ENCODE peak calls at places on chromosomes 5 and 9, in seven cellular contexts. V, R, Y, Z, A, B and H are unnamed samples.

GRCh38 chr9:78713746-78714405 is 417.0 kb downstream of the PSAT1 start:
- DNase-seq in V (peak), R (no peak), Y (no peak), Z (no peak), A (no peak), B (no peak), H (no peak)

GRCh38 chr5:180908400-180908799 is 9.4 kb downstream of the BTNL8 start:
- DNase-seq in V (no peak), R (no peak), Y (no peak), Z (no peak), A (no peak), B (no peak), H (no peak)

GRCh38 chr5:142475102-142475501 is 150.3 kb upstream of the SPRY4 start:
- DNase-seq in V (peak), R (peak), Y (no peak), Z (no peak), A (no peak), B (no peak), H (peak)

GRCh38 chr5:15499528-15500325 is at the start of gene FBXL7:
- DNase-seq in V (peak), R (peak), Y (peak), Z (peak), A (peak), B (no peak), H (no peak)

GRCh38 chr5:43514471-43514815 is 505 bp downstream of the C5orf34 start:
- DNase-seq in V (peak), R (peak), Y (no peak), Z (no peak), A (no peak), B (no peak), H (no peak)

GRCh38 chr5:135488727-135489465 is 36.7 kb upstream of the TIFAB start:
- DNase-seq in V (peak), R (peak), Y (no peak), Z (peak), A (no peak), B (no peak), H (no peak)

GRCh38 chr9:83235524-83235923 is 172.6 kb upstream of the RASEF start:
- DNase-seq in V (no peak), R (no peak), Y (no peak), Z (no peak), A (no peak), B (no peak), H (no peak)

GRCh38 chr9:71677209-71677608 is 91.1 kb downstream of the CEMIP2 start:
- DNase-seq in V (no peak), R (no peak), Y (no peak), Z (no peak), A (no peak), B (no peak), H (no peak)

GRCh38 chr5:134714120-134714519 is 24.2 kb upstream of the CAMLG start:
- DNase-seq in V (no peak), R (no peak), Y (no peak), Z (no peak), A (no peak), B (no peak), H (no peak)

GRCh38 chr9:89346703-89347102 is 28.4 kb downstream of the SECISBP2 start:
- DNase-seq in V (no peak), R (no peak), Y (no peak), Z (no peak), A (no peak), B (no peak), H (no peak)

GRCh38 chr5:172266676-172267092 is 16.9 kb downstream of the UBTD2 start:
- DNase-seq in V (no peak), R (no peak), Y (no peak), Z (no peak), A (no peak), B (no peak), H (no peak)

GRCh38 chr5:58188287-58188651 is 271.6 kb downstream of the PLK2 start:
- DNase-seq in V (peak), R (peak), Y (no peak), Z (no peak), A (no peak), B (no peak), H (no peak)

GRCh38 chr5:38291355-38291754 is 33.0 kb downstream of the EGFLAM start:
- DNase-seq in V (no peak), R (peak), Y (no peak), Z (no peak), A (no peak), B (no peak), H (no peak)

GRCh38 chr5:127650649-127651048 is 1.8 kb downstream of the CTXN3 start:
- DNase-seq in V (peak), R (peak), Y (no peak), Z (no peak), A (no peak), B (no peak), H (no peak)

GRCh38 chr9:68822596-68823165 is 117.6 kb downstream of the PIP5K1B start:
- DNase-seq in V (no peak), R (no peak), Y (peak), Z (no peak), A (no peak), B (peak), H (no peak)

GRCh38 chr5:67287795-67288194 is 91.2 kb upstream of the CD180 start:
- DNase-seq in V (peak), R (no peak), Y (no peak), Z (no peak), A (no peak), B (no peak), H (no peak)

GRCh38 chr5:619444-619843 is 7.3 kb downstream of the CEP72 start:
- DNase-seq in V (no peak), R (no peak), Y (peak), Z (no peak), A (no peak), B (no peak), H (no peak)

GRCh38 chr9:27473135-27473534 is 51.0 kb upstream of the IFNK start:
- DNase-seq in V (peak), R (no peak), Y (peak), Z (peak), A (no peak), B (peak), H (no peak)

GRCh38 chr5:42811591-42812392 is at the start of gene SELENOP:
- DNase-seq in V (peak), R (no peak), Y (peak), Z (no peak), A (peak), B (peak), H (peak)

GRCh38 chr5:132762246-132763000 is 14.6 kb downstream of the SEPTIN8 start:
- DNase-seq in V (no peak), R (no peak), Y (no peak), Z (no peak), A (no peak), B (no peak), H (no peak)

GRCh38 chr9:135550344-135550918 is 4.5 kb downstream of the OBP2A start:
- DNase-seq in V (no peak), R (no peak), Y (no peak), Z (no peak), A (no peak), B (no peak), H (no peak)

GRCh38 chr9:106798021-106798799 is 64.8 kb upstream of the ZNF462 start:
- DNase-seq in V (no peak), R (no peak), Y (no peak), Z (no peak), A (no peak), B (no peak), H (no peak)

GRCh38 chr9:137250329-137251193 is 525 bp upstream of the STPG3 start:
- DNase-seq in V (no peak), R (no peak), Y (peak), Z (no peak), A (no peak), B (no peak), H (no peak)

GRCh38 chr5:53166101-53166500 is 56.5 kb upstream of the MOCS2 start:
- DNase-seq in V (no peak), R (no peak), Y (no peak), Z (no peak), A (no peak), B (no peak), H (no peak)

GRCh38 chr9:38315085-38315595 is 77.4 kb upstream of the ALDH1B1 start:
- DNase-seq in V (no peak), R (no peak), Y (peak), Z (no peak), A (no peak), B (no peak), H (no peak)

DNA sequence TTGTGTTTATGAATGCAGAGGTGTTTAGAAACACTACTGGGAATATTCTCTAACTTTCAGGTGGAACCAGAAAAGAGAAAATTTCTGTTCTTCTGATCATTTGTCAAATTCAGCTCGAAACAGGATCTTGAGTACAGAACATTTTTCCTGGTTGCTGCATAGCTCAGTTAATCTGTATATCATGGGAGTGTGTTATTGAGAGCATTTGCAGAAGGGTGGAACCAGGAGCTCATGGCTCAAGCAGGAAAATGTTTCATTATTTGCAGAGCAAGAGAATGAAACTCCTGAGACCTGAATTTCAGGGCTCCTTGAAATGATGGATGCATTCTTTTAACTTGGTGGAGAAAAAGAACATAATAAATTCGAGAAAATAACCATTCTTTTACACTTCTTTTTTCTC is 97.9 kb downstream of the AOPEP start:
- DNase-seq in V (no peak), R (no peak), Y (no peak), Z (no peak), A (no peak), B (no peak), H (no peak)
- H3K27ac ChIP-seq in V (no peak), R (no peak), Y (no peak), Z (no peak), A (no peak), B (no peak), H (no peak)

GRCh38 chr5:176780071-176780850 is 30.1 kb upstream of the UNC5A start:
- DNase-seq in V (no peak), R (no peak), Y (no peak), Z (no peak), A (no peak), B (no peak), H (no peak)

GRCh38 chr5:176779537-176779936 is 30.8 kb upstream of the UNC5A start:
- DNase-seq in V (peak), R (no peak), Y (no peak), Z (no peak), A (no peak), B (no peak), H (no peak)

GRCh38 chr5:176784218-176785165 is 25.9 kb upstream of the UNC5A start:
- DNase-seq in V (peak), R (peak), Y (no peak), Z (peak), A (no peak), B (no peak), H (no peak)

GRCh38 chr5:176780951-176781350 is 29.4 kb upstream of the UNC5A start:
- DNase-seq in V (no peak), R (no peak), Y (no peak), Z (no peak), A (no peak), B (no peak), H (no peak)

DNA sequence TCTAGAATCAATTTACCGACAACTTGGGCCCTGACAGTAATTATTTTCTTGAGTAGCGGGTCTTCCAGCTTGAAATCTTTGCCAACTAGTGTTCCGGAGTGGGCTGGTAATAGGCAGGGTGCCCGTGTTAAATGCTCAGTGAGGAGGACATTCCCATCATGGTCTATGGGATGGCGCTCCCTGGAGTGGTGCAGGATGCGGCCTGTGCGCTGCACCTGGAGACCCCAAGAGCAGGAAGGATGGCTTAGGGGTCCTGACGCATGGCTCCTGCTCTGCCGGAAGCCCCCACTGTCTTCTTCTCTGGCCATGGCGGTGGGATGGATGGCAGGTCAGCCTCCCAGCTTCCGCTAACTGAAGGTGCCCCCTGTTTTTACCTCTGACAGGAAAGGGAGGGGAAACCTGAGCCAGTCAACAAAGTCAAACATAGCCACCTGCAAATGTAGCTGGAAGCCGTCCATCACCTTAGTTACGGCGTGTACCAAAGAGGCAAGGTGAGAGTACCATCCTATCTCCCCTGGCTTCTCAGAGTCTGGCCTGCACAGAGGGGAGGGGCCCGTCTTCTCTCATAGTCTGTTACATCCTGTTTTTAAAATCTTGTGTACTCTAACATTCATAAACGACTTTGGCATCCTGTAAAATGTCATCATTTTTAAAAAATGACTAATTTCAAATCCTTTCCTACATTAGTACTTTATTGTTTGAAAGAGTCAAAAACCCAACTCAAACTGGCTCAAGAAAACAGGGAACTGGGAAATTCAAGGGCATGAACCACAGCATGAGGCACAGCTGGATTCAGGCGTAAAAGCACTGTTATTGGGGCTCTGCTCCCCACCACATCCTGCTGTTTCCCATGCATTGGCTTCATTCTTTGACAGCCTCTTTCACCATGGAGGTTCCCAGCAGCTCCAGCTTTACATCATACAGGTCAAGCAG is 28.5 kb upstream of the UNC5A start:
- DNase-seq in V (no peak), R (no peak), Y (no peak), Z (no peak), A (no peak), B (no peak), H (no peak)
- H3K27ac ChIP-seq in V (no peak), R (no peak), Y (no peak), Z (no peak), A (no peak), B (no peak), H (no peak)

GRCh38 chr5:151664694-151665583 is 21.8 kb downstream of the SPARC start:
- DNase-seq in V (peak), R (peak), Y (no peak), Z (no peak), A (no peak), B (no peak), H (no peak)
- H3K27ac ChIP-seq in V (peak), R (peak), Y (no peak), Z (no peak), A (peak), B (no peak), H (no peak)

GRCh38 chr9:2164268-2164667 is 149.1 kb downstream of the SMARCA2 start:
- DNase-seq in V (no peak), R (no peak), Y (no peak), Z (no peak), A (no peak), B (no peak), H (no peak)

GRCh38 chr9:2169035-2169434 is 153.9 kb downstream of the SMARCA2 start:
- DNase-seq in V (no peak), R (no peak), Y (no peak), Z (no peak), A (no peak), B (no peak), H (no peak)

GRCh38 chr9:2163231-2163885 is 148.2 kb downstream of the SMARCA2 start:
- DNase-seq in V (no peak), R (no peak), Y (no peak), Z (no peak), A (no peak), B (no peak), H (no peak)

GRCh38 chr9:2170737-2171136 is 155.6 kb downstream of the SMARCA2 start:
- DNase-seq in V (no peak), R (peak), Y (no peak), Z (no peak), A (no peak), B (no peak), H (no peak)

GRCh38 chr9:2166219-2166618 is 151.1 kb downstream of the SMARCA2 start:
- DNase-seq in V (no peak), R (no peak), Y (no peak), Z (no peak), A (no peak), B (no peak), H (no peak)
- H3K27ac ChIP-seq in V (no peak), R (no peak), Y (no peak), Z (no peak), A (no peak), B (no peak), H (no peak)

DNA sequence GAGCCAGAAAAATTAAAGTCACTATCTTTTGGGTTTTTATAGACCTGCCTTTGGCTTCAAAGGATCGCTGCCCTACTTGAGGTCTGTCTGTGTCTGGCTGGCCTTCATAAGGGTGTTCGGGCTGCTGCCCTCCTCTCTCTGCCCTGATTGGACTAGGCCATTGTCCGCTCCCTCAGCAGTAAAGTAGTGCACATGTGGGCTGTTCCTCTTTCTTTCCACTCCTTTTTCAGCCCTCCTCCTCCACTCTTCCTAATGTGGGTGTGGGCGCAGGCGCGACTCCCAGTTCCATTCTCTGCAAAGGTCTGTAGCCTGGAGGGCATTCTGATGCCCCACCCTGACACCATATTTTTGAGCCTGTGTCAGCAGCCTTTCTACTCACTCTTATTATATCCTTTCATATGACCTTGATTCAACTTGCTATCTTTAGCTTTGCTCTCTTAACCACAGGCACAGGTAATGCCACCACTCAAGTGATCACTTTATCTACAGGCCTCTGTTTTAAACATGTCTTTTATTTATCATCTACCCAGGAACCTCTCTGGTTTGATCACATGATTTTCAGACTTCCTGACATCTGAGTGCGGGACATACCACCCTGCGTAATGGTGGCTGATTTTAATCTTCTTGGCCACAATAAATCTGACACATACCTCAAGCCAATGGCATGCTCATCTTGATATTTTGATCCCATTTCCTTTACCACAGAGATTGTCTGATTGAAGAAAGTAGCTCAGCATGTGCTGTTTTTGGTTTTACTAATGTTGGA is 144.5 kb downstream of the AOPEP start:
- DNase-seq in V (peak), R (peak), Y (no peak), Z (no peak), A (no peak), B (no peak), H (no peak)
- H3K27ac ChIP-seq in V (peak), R (peak), Y (no peak), Z (no peak), A (peak), B (no peak), H (no peak)

GRCh38 chr5:119321569-119322311 is 34.1 kb upstream of the TNFAIP8 start:
- DNase-seq in V (no peak), R (no peak), Y (no peak), Z (no peak), A (no peak), B (no peak), H (no peak)

GRCh38 chr5:119322948-119323629 is 32.7 kb upstream of the TNFAIP8 start:
- DNase-seq in V (peak), R (no peak), Y (no peak), Z (no peak), A (no peak), B (no peak), H (no peak)

GRCh38 chr5:119323630-119324000 is 32.2 kb upstream of the TNFAIP8 start:
- DNase-seq in V (peak), R (peak), Y (no peak), Z (peak), A (no peak), B (no peak), H (no peak)

GRCh38 chr5:119324842-119325241 is 31.0 kb upstream of the TNFAIP8 start:
- DNase-seq in V (no peak), R (no peak), Y (no peak), Z (no peak), A (no peak), B (no peak), H (no peak)

GRCh38 chr5:119322312-119322947 is 33.4 kb upstream of the TNFAIP8 start:
- DNase-seq in V (no peak), R (peak), Y (no peak), Z (no peak), A (no peak), B (no peak), H (no peak)
- H3K27ac ChIP-seq in V (no peak), R (peak), Y (peak), Z (peak), A (no peak), B (peak), H (no peak)

GRCh38 chr5:7868427-7868772 is 431 bp downstream of the FASTKD3 start:
- DNase-seq in V (no peak), R (no peak), Y (no peak), Z (no peak), A (no peak), B (no peak), H (no peak)
- H3K27ac ChIP-seq in V (peak), R (peak), Y (peak), Z (peak), A (peak), B (peak), H (no peak)

DNA sequence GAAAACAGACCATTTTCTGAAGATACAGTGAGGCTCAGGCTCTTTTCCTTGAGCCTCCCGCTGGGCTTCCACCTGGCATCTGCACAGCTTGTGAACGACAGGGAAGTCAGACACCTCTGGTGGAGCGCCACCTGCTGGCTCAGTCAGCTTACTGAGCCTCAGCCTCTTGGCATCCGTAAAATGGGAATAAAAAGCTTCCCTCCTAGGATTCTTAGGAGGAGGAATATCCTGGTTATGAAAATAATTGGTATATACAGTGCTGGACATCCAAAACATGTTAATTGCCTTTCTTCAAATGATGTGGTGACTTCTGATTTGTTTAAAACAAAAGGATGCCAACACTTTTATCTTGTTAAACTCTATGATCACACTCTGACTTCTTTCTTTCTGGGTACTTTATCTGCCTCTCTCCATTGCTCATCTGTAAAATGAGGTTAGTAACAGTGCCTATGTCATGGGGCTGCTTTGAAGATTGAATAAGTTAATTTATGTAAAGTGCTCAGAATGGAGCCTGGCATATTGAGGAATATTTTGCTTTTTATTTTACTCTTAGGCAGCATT is 67.5 kb downstream of the MAMDC2 start:
- DNase-seq in V (peak), R (peak), Y (peak), Z (peak), A (peak), B (peak), H (peak)
- H3K27ac ChIP-seq in V (no peak), R (no peak), Y (no peak), Z (peak), A (no peak), B (no peak), H (no peak)